ENCODE peak calls at places on chromosomes 3 and 15, in five cellular contexts. U is MCF 10A, A is ovary, N is AG10803, E is BJ. W is an unnamed sample.

GRCh38 chr3:45983865-45984264 is 11.8 kb downstream of the FYCO1 start:
- DNase-seq in U (no peak), A (no peak), N (no peak), E (no peak), W (no peak)

GRCh38 chr15:95025924-95026728 is 794.8 kb downstream of the MCTP2 start:
- DNase-seq in U (peak), A (peak), N (peak), E (no peak), W (peak)

GRCh38 chr15:59892995-59893394 is 111.1 kb upstream of the FOXB1 start:
- DNase-seq in U (peak), A (no peak), N (no peak), E (no peak), W (no peak)

GRCh38 chr3:135147657-135148056 is 352.6 kb downstream of the EPHB1 start:
- DNase-seq in U (no peak), A (no peak), N (no peak), E (no peak), W (no peak)

GRCh38 chr15:30649952-30650929 is 24.3 kb downstream of the ARHGAP11B start:
- DNase-seq in U (peak), A (no peak), N (peak), E (no peak), W (no peak)

GRCh38 chr3:177060492-177060891 is 136.8 kb downstream of the TBL1XR1 start:
- DNase-seq in U (no peak), A (no peak), N (no peak), E (no peak), W (no peak)

GRCh38 chr15:56098230-56098899 is 105.0 kb upstream of the NEDD4 start:
- DNase-seq in U (no peak), A (no peak), N (no peak), E (no peak), W (no peak)

GRCh38 chr3:67018789-67019525 is 20.9 kb downstream of the KBTBD8 start:
- DNase-seq in U (no peak), A (no peak), N (peak), E (no peak), W (no peak)

GRCh38 chr3:56654460-56654859 is 28.6 kb downstream of the TASOR start:
- DNase-seq in U (no peak), A (no peak), N (no peak), E (no peak), W (no peak)

GRCh38 chr3:140164922-140165590 is 230.1 kb downstream of the CLSTN2 start:
- DNase-seq in U (peak), A (no peak), N (no peak), E (no peak), W (no peak)

GRCh38 chr3:189834462-189834861 is 203.3 kb downstream of the TP63 start:
- DNase-seq in U (peak), A (no peak), N (no peak), E (no peak), W (no peak)

GRCh38 chr3:177852001-177852400 is 654.7 kb upstream of the TBL1XR1 start:
- DNase-seq in U (no peak), A (no peak), N (no peak), E (no peak), W (no peak)

GRCh38 chr15:71117906-71118305 is 2.6 kb downstream of the THSD4 start:
- DNase-seq in U (no peak), A (no peak), N (no peak), E (no peak), W (no peak)

GRCh38 chr15:74383695-74384565 is 16.5 kb upstream of the CYP11A1 start:
- DNase-seq in U (peak), A (peak), N (no peak), E (no peak), W (no peak)

GRCh38 chr15:101210466-101210865 is 41.4 kb downstream of the CHSY1 start:
- DNase-seq in U (no peak), A (no peak), N (no peak), E (no peak), W (no peak)

GRCh38 chr15:59315914-59316428 is 56.7 kb downstream of the MYO1E start:
- DNase-seq in U (no peak), A (no peak), N (peak), E (peak), W (no peak)

GRCh38 chr3:48747703-48748102 is 30.7 kb upstream of the IP6K2 start:
- DNase-seq in U (no peak), A (no peak), N (no peak), E (no peak), W (no peak)

GRCh38 chr3:148723591-148723990 is 25.9 kb downstream of the AGTR1 start:
- DNase-seq in U (peak), A (no peak), N (peak), E (no peak), W (no peak)

GRCh38 chr15:57920916-57921315 is 144.6 kb downstream of the ALDH1A2 start:
- DNase-seq in U (no peak), A (no peak), N (no peak), E (no peak), W (no peak)

GRCh38 chr3:124824286-124824915 is 62.8 kb downstream of the ITGB5 start:
- DNase-seq in U (no peak), A (no peak), N (no peak), E (no peak), W (no peak)
- TF ChIP-seq CTCF in U (no peak), A (no peak), N (no peak), E (no peak), W (no peak)

GRCh38 chr3:194312743-194313281 is 38.3 kb downstream of the CPN2 start:
- DNase-seq in U (no peak), A (peak), N (peak), E (peak), W (peak)

GRCh38 chr3:194314669-194315068 is 36.5 kb downstream of the CPN2 start:
- DNase-seq in U (no peak), A (no peak), N (no peak), E (no peak), W (no peak)

GRCh38 chr3:194312186-194312742 is 38.9 kb downstream of the CPN2 start:
- DNase-seq in U (no peak), A (peak), N (no peak), E (no peak), W (no peak)

GRCh38 chr3:194315088-194315964 is 35.8 kb downstream of the CPN2 start:
- DNase-seq in U (peak), A (peak), N (peak), E (no peak), W (peak)

GRCh38 chr3:194313642-194314430 is 37.3 kb downstream of the CPN2 start:
- DNase-seq in U (no peak), A (peak), N (peak), E (no peak), W (no peak)
- TF ChIP-seq CTCF in U (no peak), A (no peak), N (no peak), E (no peak), W (no peak)

GRCh38 chr3:188169826-188170455 is 16.0 kb downstream of the LPP start:
- DNase-seq in U (no peak), A (no peak), N (peak), E (no peak), W (no peak)

GRCh38 chr3:188164248-188164687 is 10.3 kb downstream of the LPP start:
- DNase-seq in U (peak), A (no peak), N (no peak), E (no peak), W (no peak)

GRCh38 chr3:188166471-188166870 is 12.5 kb downstream of the LPP start:
- DNase-seq in U (no peak), A (no peak), N (no peak), E (no peak), W (no peak)

GRCh38 chr3:188160751-188161150 is 6.8 kb downstream of the LPP start:
- DNase-seq in U (no peak), A (no peak), N (no peak), E (no peak), W (no peak)

DNA sequence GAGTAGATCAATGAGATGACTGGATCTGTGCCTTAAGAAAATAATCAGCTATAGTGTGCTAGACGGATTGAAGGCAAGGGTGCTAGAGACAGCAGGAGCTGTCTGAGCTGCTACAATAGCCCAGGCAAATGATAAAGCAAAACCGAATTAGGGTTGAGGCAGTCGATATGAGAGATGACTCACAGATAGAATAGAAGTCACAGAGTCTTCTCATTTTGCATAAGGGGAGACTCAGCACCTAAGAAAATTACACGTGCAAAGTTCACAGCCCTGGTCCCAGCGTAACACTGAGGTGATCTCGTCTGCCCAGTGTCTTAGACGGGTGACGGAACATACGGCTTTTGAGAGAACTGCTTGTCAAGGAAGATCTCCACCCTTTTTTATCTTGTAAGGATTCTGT is 11.6 kb downstream of the LPP start:
- DNase-seq in U (no peak), A (no peak), N (no peak), E (no peak), W (no peak)
- TF ChIP-seq CTCF in U (no peak), A (no peak), N (no peak), E (no peak), W (no peak)

GRCh38 chr15:84113919-84114318 is 121.7 kb upstream of the GOLGA6L4 start:
- DNase-seq in U (no peak), A (no peak), N (no peak), E (no peak), W (no peak)

GRCh38 chr15:84104853-84105252 is 130.7 kb upstream of the GOLGA6L4 start:
- DNase-seq in U (no peak), A (no peak), N (no peak), E (no peak), W (no peak)

GRCh38 chr15:84103345-84103744 is 132.2 kb upstream of the GOLGA6L4 start:
- DNase-seq in U (no peak), A (no peak), N (no peak), E (no peak), W (no peak)

GRCh38 chr15:84112025-84112424 is 123.5 kb upstream of the GOLGA6L4 start:
- DNase-seq in U (peak), A (no peak), N (no peak), E (no peak), W (no peak)

GRCh38 chr15:84108725-84109124 is 126.8 kb upstream of the GOLGA6L4 start:
- DNase-seq in U (peak), A (no peak), N (peak), E (no peak), W (no peak)
- TF ChIP-seq CTCF in U (no peak), A (no peak), N (no peak), E (peak), W (no peak)

DNA sequence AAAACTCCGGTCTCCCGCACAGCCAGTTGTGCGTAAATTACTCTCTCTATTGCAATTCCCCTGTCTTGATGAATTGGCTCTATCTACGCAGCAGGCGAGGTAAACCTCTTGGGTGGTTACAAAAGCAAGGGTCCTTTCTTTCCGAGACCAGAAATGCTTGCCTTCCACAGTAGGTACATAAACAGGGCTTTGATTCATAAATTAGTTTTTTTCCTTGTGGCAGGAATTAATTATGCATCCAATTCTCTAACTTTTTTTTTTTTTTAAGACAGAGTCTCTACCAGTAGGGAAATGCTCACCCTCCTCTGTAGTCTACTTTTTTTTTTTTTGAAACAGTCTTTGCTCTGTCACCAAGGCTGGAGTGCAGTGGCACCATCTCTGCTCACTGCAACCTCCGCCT is 16.3 kb downstream of the CD80 start:
- DNase-seq in U (no peak), A (no peak), N (no peak), E (no peak), W (no peak)
- TF ChIP-seq CTCF in U (no peak), A (no peak), N (peak), E (peak), W (no peak)

GRCh38 chr3:142026333-142026732 is 123.0 kb downstream of the TFDP2 start:
- DNase-seq in U (no peak), A (no peak), N (no peak), E (no peak), W (no peak)

GRCh38 chr3:142019794-142020320 is 129.5 kb downstream of the TFDP2 start:
- DNase-seq in U (peak), A (no peak), N (no peak), E (no peak), W (no peak)

GRCh38 chr3:142021127-142021526 is 128.2 kb downstream of the TFDP2 start:
- DNase-seq in U (no peak), A (no peak), N (no peak), E (no peak), W (no peak)

GRCh38 chr3:142027295-142027694 is 122.0 kb downstream of the TFDP2 start:
- DNase-seq in U (no peak), A (no peak), N (no peak), E (no peak), W (no peak)

GRCh38 chr3:142022381-142022780 is 127.0 kb downstream of the TFDP2 start:
- DNase-seq in U (no peak), A (no peak), N (peak), E (no peak), W (no peak)
- TF ChIP-seq CTCF in U (no peak), A (no peak), N (peak), E (peak), W (no peak)

DNA sequence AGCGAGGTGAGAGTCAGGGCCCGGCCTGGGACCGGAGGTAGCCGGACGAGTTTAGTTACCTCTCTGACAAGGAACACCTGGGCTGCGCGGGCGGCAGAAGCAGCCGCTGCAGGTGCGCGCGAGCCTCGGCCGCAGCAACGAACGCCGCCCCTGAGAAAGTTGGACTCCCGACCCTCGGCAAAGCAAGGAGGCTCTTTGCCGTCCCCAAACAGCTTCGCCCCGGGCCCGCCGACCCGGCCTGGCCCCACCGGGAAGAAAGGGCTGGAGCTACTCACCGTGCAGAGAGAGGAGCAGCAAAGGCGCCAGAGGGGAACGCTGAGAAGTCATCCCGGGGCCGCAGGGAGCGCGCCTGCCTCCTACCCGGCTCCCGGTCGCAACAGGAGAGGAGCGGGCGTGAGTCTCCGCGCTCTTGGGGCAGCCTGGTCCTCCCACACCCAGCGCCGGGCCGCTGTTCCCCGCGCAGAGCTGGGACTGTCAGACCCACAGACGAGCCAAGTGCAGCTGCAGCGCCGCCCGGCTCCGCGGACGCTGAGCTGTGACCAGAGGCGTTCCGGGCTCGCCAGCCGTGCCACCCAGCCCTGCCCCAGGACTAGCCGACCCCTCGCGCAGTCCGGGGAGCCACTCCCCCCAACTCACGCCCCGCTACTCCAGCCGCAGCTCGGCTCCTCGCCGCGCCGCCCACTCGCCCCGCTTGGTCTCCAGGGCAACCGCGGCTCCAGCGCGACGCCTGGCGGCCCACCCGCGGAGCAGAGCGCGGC is at the start of gene IGSF11:
- DNase-seq in U (peak), A (peak), N (peak), E (no peak), W (peak)
- TF ChIP-seq CTCF in U (peak), A (peak), N (peak), E (no peak), W (no peak)